ENCODE peak calls at places on chromosomes 1 and 21, in seven cellular contexts. E, K, P, V, S, Q and F are unnamed samples. For H3K27me3, the result is how much of the 10 kb centered on the place peaks cover.

GRCh38 chr1:18556364-18556763 is 74.3 kb upstream of the PAX7 start:
- DNase-seq in E (peak), K (peak), P (no peak), V (no peak), S (peak), Q (no peak), F (no peak)

GRCh38 chr1:40773748-40774265 is 9.8 kb upstream of the KCNQ4 start:
- DNase-seq in E (no peak), K (no peak), P (no peak), V (no peak), S (peak), Q (no peak), F (no peak)

GRCh38 chr1:14606632-14607031 is 8.1 kb downstream of the KAZN start:
- DNase-seq in E (no peak), K (no peak), P (no peak), V (no peak), S (no peak), Q (no peak), F (no peak)

GRCh38 chr1:162361349-162361748 is 15.3 kb downstream of the SPATA46 start:
- DNase-seq in E (no peak), K (no peak), P (no peak), V (no peak), S (no peak), Q (no peak), F (no peak)

GRCh38 chr1:172360511-172360910 is 60.0 kb upstream of the C1orf105 start:
- DNase-seq in E (peak), K (no peak), P (no peak), V (no peak), S (peak), Q (no peak), F (no peak)

GRCh38 chr21:29350246-29350779 is 51.6 kb downstream of the BACH1 start:
- DNase-seq in E (peak), K (peak), P (no peak), V (no peak), S (no peak), Q (no peak), F (no peak)

GRCh38 chr1:14314032-14314431 is 284.5 kb upstream of the KAZN start:
- DNase-seq in E (no peak), K (no peak), P (no peak), V (no peak), S (no peak), Q (no peak), F (no peak)

GRCh38 chr21:36707763-36708511 is 9.0 kb downstream of the SIM2 start:
- DNase-seq in E (no peak), K (no peak), P (no peak), V (no peak), S (peak), Q (no peak), F (no peak)

GRCh38 chr21:36135391-36136094 is 664 bp downstream of the CBR3 start:
- DNase-seq in E (peak), K (peak), P (peak), V (peak), S (peak), Q (peak), F (peak)

GRCh38 chr21:44397431-44398031 is 44.1 kb downstream of the TRPM2 start:
- DNase-seq in E (no peak), K (no peak), P (no peak), V (no peak), S (peak), Q (no peak), F (no peak)

GRCh38 chr1:93629101-93630059 is 52.3 kb downstream of the BCAR3 start:
- DNase-seq in E (peak), K (peak), P (peak), V (no peak), S (peak), Q (no peak), F (no peak)

GRCh38 chr1:20143734-20144565 is 4.8 kb downstream of the PLA2G2F start:
- DNase-seq in E (no peak), K (no peak), P (no peak), V (no peak), S (no peak), Q (no peak), F (no peak)

GRCh38 chr1:17125756-17126237 is 6.5 kb upstream of the PADI2 start:
- DNase-seq in E (peak), K (peak), P (peak), V (peak), S (peak), Q (peak), F (peak)

GRCh38 chr1:83882906-83883305 is 116.0 kb downstream of the TTLL7 start:
- DNase-seq in E (peak), K (peak), P (no peak), V (no peak), S (peak), Q (no peak), F (peak)

GRCh38 chr1:99110140-99111041 is 105.7 kb upstream of the PLPPR5 start:
- DNase-seq in E (no peak), K (no peak), P (no peak), V (no peak), S (no peak), Q (no peak), F (no peak)

GRCh38 chr1:40712997-40713396 is 21.5 kb downstream of the NFYC start:
- DNase-seq in E (no peak), K (no peak), P (no peak), V (no peak), S (no peak), Q (no peak), F (no peak)

GRCh38 chr1:215474940-215475339 is 92.2 kb upstream of the KCTD3 start:
- DNase-seq in E (no peak), K (no peak), P (no peak), V (no peak), S (no peak), Q (no peak), F (peak)

GRCh38 chr1:27564710-27565649 is 39.0 kb downstream of the AHDC1 start:
- DNase-seq in E (no peak), K (no peak), P (no peak), V (no peak), S (no peak), Q (peak), F (no peak)

DNA sequence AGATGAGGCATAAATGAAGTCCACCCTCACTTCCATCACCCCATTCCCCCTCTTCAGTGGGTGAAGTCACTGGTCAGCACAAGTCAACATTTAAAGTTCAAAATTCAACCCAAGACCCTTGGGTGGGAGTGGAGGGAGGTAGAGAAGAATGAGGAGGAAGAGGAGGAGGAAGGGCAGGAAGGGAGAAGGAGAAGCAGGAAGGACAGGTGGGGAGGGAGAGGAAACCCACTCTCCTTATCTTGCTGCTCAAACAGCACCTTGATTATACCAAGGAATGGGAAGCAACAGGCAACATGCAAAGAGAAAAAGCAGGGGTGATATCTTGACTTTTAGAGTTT is 4.0 kb upstream of the BTG2 start:
- DNase-seq in E (no peak), K (no peak), P (no peak), V (no peak), S (no peak), Q (no peak), F (no peak)
- H3K27me3 ChIP-seq in E (under half), K (under half), P (under half), V (under half), S (half or more), Q (under half), F (under half)

DNA sequence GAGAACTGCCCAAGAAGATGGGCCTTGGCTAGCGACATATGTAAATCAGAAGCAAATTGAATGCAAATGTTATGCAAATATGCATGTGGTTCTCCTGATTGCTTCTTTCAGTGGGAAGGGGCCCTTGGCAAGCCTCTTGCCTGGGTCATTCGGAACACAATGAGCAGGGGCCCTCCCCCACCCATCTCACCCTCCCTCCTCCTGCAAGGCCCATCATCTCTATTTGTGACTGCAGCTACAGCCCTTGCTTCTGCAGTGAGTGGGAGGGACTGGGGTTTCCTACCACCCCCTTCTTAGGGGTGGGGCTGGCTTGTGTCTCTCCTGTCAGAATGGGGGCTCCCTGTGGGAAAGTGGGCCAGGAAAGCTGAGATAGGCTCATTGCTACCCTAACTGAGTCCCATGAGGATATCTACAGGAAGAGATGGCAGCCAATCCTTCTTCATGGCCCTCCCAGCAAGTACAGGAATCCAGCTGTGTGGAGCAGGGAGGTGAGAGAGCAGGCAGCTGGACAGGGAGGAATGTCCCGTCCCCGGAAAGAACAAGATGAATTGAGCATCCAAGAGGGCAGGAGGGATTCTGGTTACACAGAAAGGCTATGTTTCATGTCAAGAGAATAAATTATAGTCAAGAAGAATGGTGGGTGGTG is 31.0 kb downstream of the FOXD2 start:
- DNase-seq in E (no peak), K (no peak), P (no peak), V (no peak), S (peak), Q (no peak), F (no peak)
- H3K27me3 ChIP-seq in E (under half), K (under half), P (under half), V (under half), S (under half), Q (under half), F (under half)

GRCh38 chr21:41760411-41760810 is 6.4 kb downstream of the RIPK4 start:
- DNase-seq in E (no peak), K (no peak), P (no peak), V (no peak), S (no peak), Q (no peak), F (no peak)
- H3K27me3 ChIP-seq in E (half or more), K (under half), P (under half), V (under half), S (half or more), Q (under half), F (under half)

DNA sequence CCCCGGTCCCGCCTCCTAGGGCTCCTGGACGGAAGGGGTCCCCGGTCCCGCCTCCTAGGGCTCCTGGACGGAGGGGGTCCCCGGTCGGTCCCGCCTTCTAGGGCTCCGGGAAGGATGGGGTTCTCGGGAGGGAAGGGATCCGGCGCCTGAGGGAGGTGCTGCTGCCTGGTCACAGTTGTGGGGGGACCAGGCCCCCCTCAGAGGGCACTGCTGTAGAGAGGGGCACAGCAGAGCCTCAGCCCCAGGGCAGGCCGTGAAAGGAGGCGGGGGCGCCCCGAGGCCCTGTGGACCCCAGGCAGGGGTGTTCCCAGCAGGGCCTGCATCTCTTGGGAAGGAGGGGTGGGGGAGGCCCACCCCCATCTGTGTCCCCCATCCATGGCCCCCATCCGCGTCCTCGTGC is 12.6 kb downstream of the SAMD11 start:
- DNase-seq in E (no peak), K (no peak), P (no peak), V (no peak), S (no peak), Q (no peak), F (no peak)
- H3K27me3 ChIP-seq in E (under half), K (under half), P (under half), V (under half), S (half or more), Q (under half), F (under half)

GRCh38 chr1:157696966-157697628 is 3.5 kb downstream of the FCRL3 start:
- DNase-seq in E (no peak), K (no peak), P (no peak), V (no peak), S (no peak), Q (no peak), F (no peak)
- H3K27me3 ChIP-seq in E (under half), K (under half), P (under half), V (under half), S (under half), Q (under half), F (under half)

DNA sequence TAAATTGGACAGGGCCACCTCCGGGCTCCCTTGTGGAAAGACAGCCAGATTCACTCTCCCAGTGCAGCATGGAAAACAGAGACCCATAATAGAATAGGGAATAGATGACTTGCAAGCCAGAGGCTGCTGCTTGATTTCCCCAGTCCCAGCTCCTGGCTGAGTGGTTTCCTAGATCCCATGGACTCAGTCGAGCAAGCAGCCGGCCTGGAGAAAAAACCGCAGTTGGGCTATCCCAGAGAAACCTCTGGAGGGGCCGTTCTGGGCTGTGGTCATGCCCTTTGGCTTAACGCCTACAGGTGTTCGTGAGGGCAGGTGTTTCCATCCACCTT is 61.7 kb downstream of the ELK4 start:
- DNase-seq in E (no peak), K (no peak), P (no peak), V (no peak), S (no peak), Q (no peak), F (no peak)
- H3K27me3 ChIP-seq in E (half or more), K (half or more), P (under half), V (under half), S (half or more), Q (under half), F (half or more)

DNA sequence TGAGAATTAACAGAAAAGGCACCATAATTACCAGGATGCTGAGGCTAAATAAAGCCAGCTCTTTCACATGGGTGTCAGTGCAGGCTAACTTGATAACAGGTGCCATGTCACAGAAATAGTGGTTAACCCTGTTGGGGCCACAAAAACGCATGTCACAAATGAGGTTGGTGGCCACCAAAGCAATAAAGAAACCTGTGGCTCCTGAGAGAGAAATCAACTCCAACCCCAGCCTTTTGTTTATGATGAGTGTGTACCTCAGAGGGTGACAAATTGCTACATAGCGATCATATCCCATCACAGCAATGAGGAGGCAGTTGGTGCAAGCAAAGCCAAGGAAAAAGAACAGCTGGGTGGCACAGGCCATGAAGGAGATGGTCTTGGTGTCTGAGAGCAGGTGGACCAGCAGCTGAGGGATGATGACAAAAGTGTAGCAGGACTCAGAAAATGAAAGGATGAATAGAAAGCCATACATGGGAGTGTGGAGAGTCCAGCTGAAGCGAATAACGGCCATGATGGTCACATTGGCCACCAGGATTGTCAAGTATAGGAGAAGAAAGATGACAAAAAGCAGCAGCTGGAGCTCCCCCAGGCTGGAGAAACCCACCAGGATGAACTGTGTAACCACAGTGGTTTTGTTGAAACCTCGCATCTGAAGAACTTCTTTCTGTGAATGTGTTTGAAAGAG is at the start of gene OR10T2:
- DNase-seq in E (no peak), K (no peak), P (no peak), V (no peak), S (no peak), Q (no peak), F (no peak)
- H3K27me3 ChIP-seq in E (under half), K (under half), P (under half), V (under half), S (under half), Q (under half), F (under half)

DNA sequence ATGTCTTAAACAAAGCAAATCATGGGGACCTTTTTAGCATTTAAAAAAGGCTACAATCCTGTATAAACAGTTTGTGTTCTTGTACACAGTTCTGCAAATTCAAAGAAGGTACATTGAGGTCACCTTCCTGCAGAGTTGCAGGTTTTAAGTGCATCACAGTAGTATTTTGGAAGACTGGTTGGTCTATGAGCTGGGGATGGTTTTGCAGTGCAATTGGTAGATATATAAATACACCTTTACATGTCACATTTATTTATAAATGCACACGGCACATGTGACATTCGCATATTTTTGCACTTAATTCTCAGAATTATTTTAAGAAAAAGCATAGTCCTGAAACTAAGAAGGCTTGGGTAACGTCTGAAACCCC is 599 bp upstream of the ITPKB start:
- DNase-seq in E (no peak), K (no peak), P (no peak), V (no peak), S (no peak), Q (no peak), F (no peak)
- H3K27me3 ChIP-seq in E (half or more), K (under half), P (under half), V (under half), S (half or more), Q (under half), F (under half)